ENCODE peak calls at places on chromosomes 1 and 21, in eight cellular contexts. One of them, this sample, is unnamed.

GRCh38 chr21:46065215-46065992 is 32.5 kb upstream of the COL6A2 start:
- DNase-seq in astrocyte: peak; percentile 76
- DNase-seq in heart right ventricle: peak; percentile 83
- DNase-seq in MCF 10A: no peak
- DNase-seq in astrocyte of the spinal cord: peak; percentile 84
- DNase-seq in GM20000: no peak
- DNase-seq in fibroblast of pulmonary artery: peak; percentile 66
- DNase-seq in GM23338: no peak
- DNase-seq in this sample: peak; percentile 86

GRCh38 chr1:53705446-53706096 is 33.4 kb downstream of the GLIS1 start:
- DNase-seq in GM20000: no peak
- DNase-seq in astrocyte of the spinal cord: no peak
- DNase-seq in MCF 10A: no peak
- DNase-seq in astrocyte: no peak
- DNase-seq in fibroblast of pulmonary artery: no peak
- DNase-seq in GM23338: peak; percentile 53
- DNase-seq in heart right ventricle: no peak
- DNase-seq in this sample: no peak

GRCh38 chr1:89986020-89986419 is 8.9 kb upstream of the ZNF326 start:
- DNase-seq in fibroblast of pulmonary artery: no peak
- DNase-seq in GM23338: no peak
- DNase-seq in astrocyte: no peak
- DNase-seq in heart right ventricle: no peak
- DNase-seq in GM20000: no peak
- DNase-seq in astrocyte of the spinal cord: no peak
- DNase-seq in MCF 10A: no peak
- DNase-seq in this sample: no peak

GRCh38 chr1:15755643-15756040 is 3.0 kb upstream of the FBLIM1 start:
- DNase-seq in MCF 10A: no peak
- DNase-seq in GM20000: no peak
- DNase-seq in GM23338: no peak
- DNase-seq in astrocyte of the spinal cord: no peak
- DNase-seq in heart right ventricle: no peak
- DNase-seq in fibroblast of pulmonary artery: no peak
- DNase-seq in astrocyte: no peak
- DNase-seq in this sample: no peak

GRCh38 chr1:39283858-39284257 is 79.4 kb downstream of the MACF1 start:
- DNase-seq in astrocyte of the spinal cord: no peak
- DNase-seq in heart right ventricle: no peak
- DNase-seq in fibroblast of pulmonary artery: no peak
- DNase-seq in MCF 10A: no peak
- DNase-seq in GM23338: no peak
- DNase-seq in astrocyte: no peak
- DNase-seq in GM20000: no peak
- DNase-seq in this sample: no peak

GRCh38 chr1:10738125-10738746 is 58.2 kb downstream of the CASZ1 start:
- DNase-seq in astrocyte of the spinal cord: no peak
- DNase-seq in MCF 10A: no peak
- DNase-seq in fibroblast of pulmonary artery: no peak
- DNase-seq in heart right ventricle: no peak
- DNase-seq in astrocyte: no peak
- DNase-seq in GM23338: peak; percentile 49
- DNase-seq in GM20000: no peak
- DNase-seq in this sample: no peak

GRCh38 chr1:98049370-98050115 is 128.7 kb upstream of the DPYD start:
- DNase-seq in astrocyte of the spinal cord: peak; percentile 42
- DNase-seq in GM20000: no peak
- DNase-seq in heart right ventricle: no peak
- DNase-seq in MCF 10A: no peak
- DNase-seq in astrocyte: peak; percentile 39
- DNase-seq in GM23338: peak; percentile 51
- DNase-seq in fibroblast of pulmonary artery: no peak
- DNase-seq in this sample: peak; percentile 31

GRCh38 chr1:15155760-15156743 is 2.5 kb downstream of the TMEM51 start:
- DNase-seq in heart right ventricle: no peak
- DNase-seq in MCF 10A: no peak
- DNase-seq in astrocyte of the spinal cord: no peak
- DNase-seq in astrocyte: no peak
- DNase-seq in GM20000: peak; percentile 71
- DNase-seq in GM23338: no peak
- DNase-seq in fibroblast of pulmonary artery: peak; percentile 35
- DNase-seq in this sample: no peak

GRCh38 chr1:64944913-64945312 is 21.4 kb downstream of the JAK1 start:
- DNase-seq in MCF 10A: no peak
- DNase-seq in GM23338: no peak
- DNase-seq in heart right ventricle: no peak
- DNase-seq in astrocyte: no peak
- DNase-seq in astrocyte of the spinal cord: no peak
- DNase-seq in fibroblast of pulmonary artery: no peak
- DNase-seq in GM20000: no peak
- DNase-seq in this sample: no peak

GRCh38 chr1:156689960-156690672 is 12.9 kb upstream of the NES start:
- DNase-seq in astrocyte of the spinal cord: no peak
- DNase-seq in GM20000: no peak
- DNase-seq in GM23338: no peak
- DNase-seq in astrocyte: no peak
- DNase-seq in heart right ventricle: no peak
- DNase-seq in MCF 10A: no peak
- DNase-seq in fibroblast of pulmonary artery: peak; percentile 53
- DNase-seq in this sample: peak; percentile 33

GRCh38 chr1:175933801-175934200 is 190.4 kb upstream of the TNR start:
- DNase-seq in astrocyte of the spinal cord: no peak
- DNase-seq in fibroblast of pulmonary artery: peak; percentile 10
- DNase-seq in GM23338: peak; percentile 79
- DNase-seq in astrocyte: no peak
- DNase-seq in GM20000: no peak
- DNase-seq in MCF 10A: peak; percentile 8
- DNase-seq in heart right ventricle: peak; percentile 38
- DNase-seq in this sample: peak; percentile 73

GRCh38 chr21:16004121-16004520 is 274.3 kb downstream of the USP25 start:
- DNase-seq in astrocyte of the spinal cord: no peak
- DNase-seq in GM23338: no peak
- DNase-seq in MCF 10A: no peak
- DNase-seq in GM20000: no peak
- DNase-seq in heart right ventricle: no peak
- DNase-seq in astrocyte: no peak
- DNase-seq in fibroblast of pulmonary artery: no peak
- DNase-seq in this sample: no peak

GRCh38 chr1:6675936-6676335 is 25.7 kb downstream of the DNAJC11 start:
- DNase-seq in MCF 10A: no peak
- DNase-seq in fibroblast of pulmonary artery: no peak
- DNase-seq in GM20000: no peak
- DNase-seq in GM23338: no peak
- DNase-seq in heart right ventricle: no peak
- DNase-seq in astrocyte: no peak
- DNase-seq in astrocyte of the spinal cord: no peak
- DNase-seq in this sample: no peak

GRCh38 chr1:162003825-162004205 is 19.9 kb downstream of the OLFML2B start:
- DNase-seq in GM23338: no peak
- DNase-seq in astrocyte: peak; percentile 93
- DNase-seq in astrocyte of the spinal cord: peak; percentile 92
- DNase-seq in MCF 10A: peak; percentile 91
- DNase-seq in fibroblast of pulmonary artery: peak; percentile 40
- DNase-seq in GM20000: no peak
- DNase-seq in heart right ventricle: peak; percentile 30
- DNase-seq in this sample: peak; percentile 90

GRCh38 chr1:39397487-39397886 is 93.9 kb upstream of the BMP8A start:
- DNase-seq in astrocyte of the spinal cord: no peak
- DNase-seq in astrocyte: no peak
- DNase-seq in heart right ventricle: no peak
- DNase-seq in GM23338: no peak
- DNase-seq in fibroblast of pulmonary artery: no peak
- DNase-seq in GM20000: no peak
- DNase-seq in MCF 10A: no peak
- DNase-seq in this sample: no peak

GRCh38 chr1:156748670-156749428 is 2.6 kb downstream of the HDGF start:
- DNase-seq in astrocyte: no peak
- DNase-seq in GM23338: no peak
- DNase-seq in heart right ventricle: peak; percentile 68
- DNase-seq in GM20000: no peak
- DNase-seq in fibroblast of pulmonary artery: peak; percentile 68
- DNase-seq in MCF 10A: peak; percentile 95
- DNase-seq in astrocyte of the spinal cord: no peak
- DNase-seq in this sample: peak; percentile 57

DNA sequence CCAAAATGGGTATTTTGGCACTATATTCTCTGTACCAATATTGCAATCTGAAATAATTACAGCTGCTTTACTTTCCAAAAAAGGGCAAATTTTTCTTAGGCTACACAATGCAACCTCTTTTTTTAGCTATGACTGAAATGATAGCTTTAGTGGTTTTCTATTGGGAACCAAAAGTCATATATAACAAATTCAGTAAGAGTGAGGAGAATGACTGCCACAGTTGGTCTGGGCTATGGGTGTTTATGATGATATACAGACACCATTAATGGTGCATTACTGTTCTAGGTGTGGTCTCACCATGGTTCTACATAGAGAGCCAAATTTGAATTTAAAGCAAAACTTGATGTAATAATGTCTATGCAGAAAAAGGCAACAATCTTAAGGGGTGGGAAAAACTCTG is 72.3 kb upstream of the PTBP2 start:
- DNase-seq in fibroblast of pulmonary artery: no peak
- DNase-seq in heart right ventricle: no peak
- DNase-seq in GM23338: no peak
- DNase-seq in astrocyte of the spinal cord: no peak
- DNase-seq in astrocyte: no peak
- DNase-seq in MCF 10A: no peak
- DNase-seq in GM20000: no peak
- DNase-seq in this sample: no peak
- TF ChIP-seq CTCF in fibroblast of pulmonary artery: no peak
- TF ChIP-seq CTCF in heart right ventricle: no peak
- TF ChIP-seq CTCF in GM23338: no peak
- TF ChIP-seq CTCF in astrocyte of the spinal cord: no peak
- TF ChIP-seq CTCF in astrocyte: no peak
- TF ChIP-seq CTCF in MCF 10A: no peak
- TF ChIP-seq CTCF in GM20000: no peak
- TF ChIP-seq CTCF in this sample: no peak

GRCh38 chr1:17667641-17668040 is 87.5 kb upstream of the ACTL8 start:
- DNase-seq in fibroblast of pulmonary artery: no peak
- DNase-seq in GM20000: no peak
- DNase-seq in MCF 10A: no peak
- DNase-seq in astrocyte of the spinal cord: no peak
- DNase-seq in astrocyte: no peak
- DNase-seq in GM23338: no peak
- DNase-seq in heart right ventricle: no peak
- DNase-seq in this sample: no peak
- TF ChIP-seq CTCF in fibroblast of pulmonary artery: no peak
- TF ChIP-seq CTCF in GM20000: no peak
- TF ChIP-seq CTCF in MCF 10A: no peak
- TF ChIP-seq CTCF in astrocyte of the spinal cord: no peak
- TF ChIP-seq CTCF in astrocyte: no peak
- TF ChIP-seq CTCF in GM23338: no peak
- TF ChIP-seq CTCF in heart right ventricle: no peak
- TF ChIP-seq CTCF in this sample: no peak

GRCh38 chr1:218361298-218362065 is 16.3 kb downstream of the TGFB2 start:
- DNase-seq in astrocyte of the spinal cord: peak; percentile 74
- DNase-seq in GM20000: no peak
- DNase-seq in heart right ventricle: no peak
- DNase-seq in GM23338: peak; percentile 47
- DNase-seq in astrocyte: no peak
- DNase-seq in MCF 10A: peak; percentile 80
- DNase-seq in fibroblast of pulmonary artery: peak; percentile 79
- DNase-seq in this sample: peak; percentile 62
- TF ChIP-seq CTCF in astrocyte of the spinal cord: peak; percentile 75
- TF ChIP-seq CTCF in GM20000: no peak
- TF ChIP-seq CTCF in heart right ventricle: peak; percentile 57
- TF ChIP-seq CTCF in GM23338: peak; percentile 73
- TF ChIP-seq CTCF in astrocyte: peak; percentile 58
- TF ChIP-seq CTCF in MCF 10A: peak; percentile 68
- TF ChIP-seq CTCF in fibroblast of pulmonary artery: peak; percentile 77
- TF ChIP-seq CTCF in this sample: peak; percentile 79

GRCh38 chr1:115706009-115706362 is 62.5 kb downstream of the CASQ2 start:
- DNase-seq in astrocyte: no peak
- DNase-seq in GM20000: no peak
- DNase-seq in astrocyte of the spinal cord: no peak
- DNase-seq in fibroblast of pulmonary artery: no peak
- DNase-seq in GM23338: no peak
- DNase-seq in heart right ventricle: no peak
- DNase-seq in MCF 10A: no peak
- DNase-seq in this sample: no peak

GRCh38 chr1:115702993-115703392 is 61.2 kb downstream of the VANGL1 start:
- DNase-seq in astrocyte: no peak
- DNase-seq in fibroblast of pulmonary artery: no peak
- DNase-seq in MCF 10A: no peak
- DNase-seq in GM20000: no peak
- DNase-seq in astrocyte of the spinal cord: no peak
- DNase-seq in heart right ventricle: no peak
- DNase-seq in GM23338: no peak
- DNase-seq in this sample: no peak

GRCh38 chr1:115710859-115711624 is 57.5 kb downstream of the CASQ2 start:
- DNase-seq in MCF 10A: no peak
- DNase-seq in GM20000: no peak
- DNase-seq in astrocyte: no peak
- DNase-seq in heart right ventricle: no peak
- DNase-seq in GM23338: no peak
- DNase-seq in astrocyte of the spinal cord: no peak
- DNase-seq in fibroblast of pulmonary artery: no peak
- DNase-seq in this sample: no peak

GRCh38 chr1:115705085-115706008 is 63.2 kb downstream of the CASQ2 start:
- DNase-seq in astrocyte of the spinal cord: no peak
- DNase-seq in GM20000: no peak
- DNase-seq in astrocyte: no peak
- DNase-seq in fibroblast of pulmonary artery: no peak
- DNase-seq in MCF 10A: no peak
- DNase-seq in heart right ventricle: no peak
- DNase-seq in GM23338: no peak
- DNase-seq in this sample: no peak

GRCh38 chr1:115706774-115707425 is 61.6 kb downstream of the CASQ2 start:
- DNase-seq in heart right ventricle: no peak
- DNase-seq in MCF 10A: peak; percentile 57
- DNase-seq in GM23338: peak; percentile 87
- DNase-seq in GM20000: peak; percentile 40
- DNase-seq in astrocyte of the spinal cord: peak; percentile 64
- DNase-seq in astrocyte: peak; percentile 62
- DNase-seq in fibroblast of pulmonary artery: peak; percentile 77
- DNase-seq in this sample: peak; percentile 54
- TF ChIP-seq CTCF in heart right ventricle: peak; percentile 72
- TF ChIP-seq CTCF in MCF 10A: peak; percentile 67
- TF ChIP-seq CTCF in GM23338: peak; percentile 81
- TF ChIP-seq CTCF in GM20000: peak; percentile 31
- TF ChIP-seq CTCF in astrocyte of the spinal cord: peak; percentile 57
- TF ChIP-seq CTCF in astrocyte: peak; percentile 61
- TF ChIP-seq CTCF in fibroblast of pulmonary artery: peak; percentile 67
- TF ChIP-seq CTCF in this sample: peak; percentile 71

GRCh38 chr1:194056169-194056568 is 869.8 kb upstream of the B3GALT2 start:
- DNase-seq in MCF 10A: no peak
- DNase-seq in fibroblast of pulmonary artery: no peak
- DNase-seq in heart right ventricle: no peak
- DNase-seq in astrocyte: no peak
- DNase-seq in GM23338: no peak
- DNase-seq in astrocyte of the spinal cord: peak; percentile 13
- DNase-seq in GM20000: no peak
- DNase-seq in this sample: no peak
- TF ChIP-seq CTCF in MCF 10A: no peak
- TF ChIP-seq CTCF in fibroblast of pulmonary artery: no peak
- TF ChIP-seq CTCF in heart right ventricle: no peak
- TF ChIP-seq CTCF in astrocyte: no peak
- TF ChIP-seq CTCF in GM23338: no peak
- TF ChIP-seq CTCF in astrocyte of the spinal cord: no peak
- TF ChIP-seq CTCF in GM20000: no peak
- TF ChIP-seq CTCF in this sample: no peak